ENCODE peak calls at places on chromosomes 3 and 15, in four cellular contexts. K is activated effector memory CD4-positive, alpha-beta T cell treated with anti-CD3 and anti-CD28 coated beads, Interleukin-2, amount 50 U/mL, for 16 hours; Y is activated CD4-positive, alpha-beta T cell treated with anti-CD3 and anti-CD28 coated beads, Interleukin-2, amount 50 U/mL, for 24 hours; Q is fibroblast of villous mesenchyme. I is an unnamed sample.

GRCh38 chr15:53197426-53197839 is 407.3 kb upstream of the ONECUT1 start:
- DNase-seq in K (peak; percentile 64), Y (peak; percentile 4), Q (peak; percentile 12), I (peak; percentile 83)

GRCh38 chr15:76011611-76012010 is 613 bp downstream of the NRG4 start:
- DNase-seq in K (no peak), Y (no peak), Q (no peak), I (no peak)

GRCh38 chr15:37135225-37135624 is 34.9 kb upstream of the MEIS2 start:
- DNase-seq in K (no peak), Y (no peak), Q (no peak), I (no peak)

GRCh38 chr3:121722346-121722745 is 27.2 kb downstream of the GOLGB1 start:
- DNase-seq in K (no peak), Y (no peak), Q (no peak), I (no peak)

GRCh38 chr3:62445267-62445666 is 71.9 kb upstream of the FEZF2 start:
- DNase-seq in K (no peak), Y (no peak), Q (peak; percentile 56), I (no peak)

GRCh38 chr3:108524547-108524946 is 14.2 kb upstream of the MYH15 start:
- DNase-seq in K (no peak), Y (no peak), Q (no peak), I (no peak)

GRCh38 chr3:44337253-44337652 is 1.3 kb upstream of the TCAIM start:
- DNase-seq in K (no peak), Y (no peak), Q (no peak), I (no peak)

GRCh38 chr15:101641894-101642293 is 10.3 kb downstream of the TM2D3 start:
- DNase-seq in K (no peak), Y (no peak), Q (peak; percentile 78), I (no peak)

GRCh38 chr3:105490045-105490444 is 123.3 kb downstream of the ALCAM start:
- DNase-seq in K (no peak), Y (no peak), Q (peak; percentile 63), I (no peak)

GRCh38 chr15:55016225-55016624 is 180.5 kb downstream of the RSL24D1 start:
- DNase-seq in K (no peak), Y (no peak), Q (no peak), I (no peak)

GRCh38 chr3:104245981-104246380 is 1120.7 kb upstream of the ALCAM start:
- DNase-seq in K (no peak), Y (no peak), Q (no peak), I (no peak)